ENCODE peak calls at places on chromosome 6, in four cellular contexts. One of them, this sample, is unnamed.

GRCh38 chr6:26124550-26125014 is 37.4 kb downstream of the HFE start:
- DNase-seq in heart right ventricle: no peak
- DNase-seq in dorsolateral prefrontal cortex: no peak
- DNase-seq in tibial artery: no peak
- DNase-seq in this sample: no peak

GRCh38 chr6:149331871-149332270 is 14.4 kb downstream of the TAB2 start:
- DNase-seq in heart right ventricle: no peak
- DNase-seq in dorsolateral prefrontal cortex: no peak
- DNase-seq in tibial artery: no peak
- DNase-seq in this sample: no peak

GRCh38 chr6:169198885-169199284 is 54.8 kb downstream of the THBS2 start:
- DNase-seq in heart right ventricle: no peak
- DNase-seq in dorsolateral prefrontal cortex: no peak
- DNase-seq in tibial artery: no peak
- DNase-seq in this sample: no peak

GRCh38 chr6:152293404-152293803 is 343.8 kb downstream of the SYNE1 start:
- DNase-seq in heart right ventricle: peak; percentile 58
- DNase-seq in dorsolateral prefrontal cortex: no peak
- DNase-seq in tibial artery: no peak
- DNase-seq in this sample: no peak

GRCh38 chr6:2884817-2885216 is 18.3 kb downstream of the SERPINB9 start:
- DNase-seq in heart right ventricle: no peak
- DNase-seq in dorsolateral prefrontal cortex: no peak
- DNase-seq in tibial artery: no peak
- DNase-seq in this sample: no peak

GRCh38 chr6:160439751-160440150 is 91.6 kb downstream of the SLC22A3 start:
- DNase-seq in heart right ventricle: peak; percentile 41
- DNase-seq in dorsolateral prefrontal cortex: no peak
- DNase-seq in tibial artery: no peak
- DNase-seq in this sample: peak; percentile 3

GRCh38 chr6:51814418-51814817 is 273.0 kb downstream of the PKHD1 start:
- DNase-seq in heart right ventricle: no peak
- DNase-seq in dorsolateral prefrontal cortex: no peak
- DNase-seq in tibial artery: no peak
- DNase-seq in this sample: no peak

GRCh38 chr6:34610819-34611477 is 54.8 kb upstream of the SPDEF start:
- DNase-seq in heart right ventricle: no peak
- DNase-seq in dorsolateral prefrontal cortex: no peak
- DNase-seq in tibial artery: no peak
- DNase-seq in this sample: no peak

GRCh38 chr6:90285611-90286381 is 10.8 kb downstream of the BACH2 start:
- DNase-seq in heart right ventricle: peak; percentile 88
- DNase-seq in dorsolateral prefrontal cortex: peak; percentile 81
- DNase-seq in tibial artery: peak; percentile 84
- DNase-seq in this sample: peak; percentile 62

GRCh38 chr6:33837971-33838665 is 34.3 kb upstream of the MLN start:
- DNase-seq in heart right ventricle: no peak
- DNase-seq in dorsolateral prefrontal cortex: no peak
- DNase-seq in tibial artery: no peak
- DNase-seq in this sample: no peak

GRCh38 chr6:51318674-51319073 is 500.0 kb downstream of the TFAP2B start:
- DNase-seq in heart right ventricle: no peak
- DNase-seq in dorsolateral prefrontal cortex: no peak
- DNase-seq in tibial artery: no peak
- DNase-seq in this sample: no peak

GRCh38 chr6:19452495-19452894 is 384.7 kb upstream of the ID4 start:
- DNase-seq in heart right ventricle: no peak
- DNase-seq in dorsolateral prefrontal cortex: no peak
- DNase-seq in tibial artery: no peak
- DNase-seq in this sample: no peak

GRCh38 chr6:25962368-25963127 is at the start of gene TRIM38:
- DNase-seq in heart right ventricle: peak; percentile 90
- DNase-seq in dorsolateral prefrontal cortex: no peak
- DNase-seq in tibial artery: peak; percentile 88
- DNase-seq in this sample: no peak

GRCh38 chr6:167524261-167524660 is 199.4 kb downstream of the TTLL2 start:
- DNase-seq in heart right ventricle: no peak
- DNase-seq in dorsolateral prefrontal cortex: no peak
- DNase-seq in tibial artery: no peak
- DNase-seq in this sample: no peak

GRCh38 chr6:78995946-78996345 is 82.1 kb downstream of the PHIP start:
- DNase-seq in heart right ventricle: no peak
- DNase-seq in dorsolateral prefrontal cortex: no peak
- DNase-seq in tibial artery: no peak
- DNase-seq in this sample: no peak

GRCh38 chr6:1635305-1636010 is 25.7 kb downstream of the FOXC1 start:
- DNase-seq in heart right ventricle: no peak
- DNase-seq in dorsolateral prefrontal cortex: no peak
- DNase-seq in tibial artery: peak; percentile 20
- DNase-seq in this sample: no peak

GRCh38 chr6:15504581-15505350 is 158.1 kb downstream of the DTNBP1 start:
- DNase-seq in heart right ventricle: peak; percentile 73
- DNase-seq in dorsolateral prefrontal cortex: peak; percentile 80
- DNase-seq in tibial artery: peak; percentile 63
- DNase-seq in this sample: peak; percentile 51

GRCh38 chr6:108983151-108983550 is 111.5 kb downstream of the SESN1 start:
- DNase-seq in heart right ventricle: no peak
- DNase-seq in dorsolateral prefrontal cortex: no peak
- DNase-seq in tibial artery: no peak
- DNase-seq in this sample: no peak

GRCh38 chr6:53850527-53850926 is 55.7 kb downstream of the LRRC1 start:
- DNase-seq in heart right ventricle: no peak
- DNase-seq in dorsolateral prefrontal cortex: no peak
- DNase-seq in tibial artery: no peak
- DNase-seq in this sample: no peak

GRCh38 chr6:106250997-106251396 is 74.6 kb downstream of the ATG5 start:
- DNase-seq in heart right ventricle: no peak
- DNase-seq in dorsolateral prefrontal cortex: no peak
- DNase-seq in tibial artery: no peak
- DNase-seq in this sample: no peak

GRCh38 chr6:77650098-77650663 is 2.7 kb upstream of the MEI4 start:
- DNase-seq in heart right ventricle: peak; percentile 16
- DNase-seq in dorsolateral prefrontal cortex: no peak
- DNase-seq in tibial artery: no peak
- DNase-seq in this sample: no peak

GRCh38 chr6:36098253-36098919 is 31.9 kb upstream of the MAPK13 start:
- DNase-seq in heart right ventricle: no peak
- DNase-seq in dorsolateral prefrontal cortex: no peak
- DNase-seq in tibial artery: no peak
- DNase-seq in this sample: no peak

GRCh38 chr6:25010917-25011625 is 75.3 kb upstream of the RIPOR2 start:
- DNase-seq in heart right ventricle: no peak
- DNase-seq in dorsolateral prefrontal cortex: no peak
- DNase-seq in tibial artery: no peak
- DNase-seq in this sample: no peak

GRCh38 chr6:105178110-105178509 is 1.7 kb downstream of the POPDC3 start:
- DNase-seq in heart right ventricle: no peak
- DNase-seq in dorsolateral prefrontal cortex: no peak
- DNase-seq in tibial artery: no peak
- DNase-seq in this sample: no peak

GRCh38 chr6:4403023-4403752 is 267.8 kb upstream of the ECI2 start:
- DNase-seq in heart right ventricle: no peak
- DNase-seq in dorsolateral prefrontal cortex: no peak
- DNase-seq in tibial artery: no peak
- DNase-seq in this sample: no peak

GRCh38 chr6:125198285-125199009 is 44.9 kb downstream of the TPD52L1 start:
- DNase-seq in heart right ventricle: no peak
- DNase-seq in dorsolateral prefrontal cortex: no peak
- DNase-seq in tibial artery: no peak
- DNase-seq in this sample: no peak

GRCh38 chr6:151330130-151330715 is 61.1 kb downstream of the ZBTB2 start:
- DNase-seq in heart right ventricle: no peak
- DNase-seq in dorsolateral prefrontal cortex: no peak
- DNase-seq in tibial artery: no peak
- DNase-seq in this sample: no peak

GRCh38 chr6:81863123-81863522 is 110.6 kb upstream of the TENT5A start:
- DNase-seq in heart right ventricle: no peak
- DNase-seq in dorsolateral prefrontal cortex: no peak
- DNase-seq in tibial artery: no peak
- DNase-seq in this sample: no peak

GRCh38 chr6:31952140-31952805 is 6.4 kb downstream of the CFB start:
- DNase-seq in heart right ventricle: no peak
- DNase-seq in dorsolateral prefrontal cortex: peak; percentile 60
- DNase-seq in tibial artery: peak; percentile 45
- DNase-seq in this sample: no peak

GRCh38 chr6:37920667-37921066 is 101.1 kb downstream of the ZFAND3 start:
- DNase-seq in heart right ventricle: no peak
- DNase-seq in dorsolateral prefrontal cortex: no peak
- DNase-seq in tibial artery: no peak
- DNase-seq in this sample: no peak

GRCh38 chr6:3001773-3002293 is 2.1 kb downstream of the NQO2 start:
- DNase-seq in heart right ventricle: peak; percentile 25
- DNase-seq in dorsolateral prefrontal cortex: no peak
- DNase-seq in tibial artery: peak; percentile 29
- DNase-seq in this sample: no peak

GRCh38 chr6:90286884-90287488 is 9.7 kb downstream of the BACH2 start:
- DNase-seq in heart right ventricle: no peak
- DNase-seq in dorsolateral prefrontal cortex: no peak
- DNase-seq in tibial artery: no peak
- DNase-seq in this sample: no peak

GRCh38 chr6:165844232-165844631 is 181.2 kb upstream of the PDE10A start:
- DNase-seq in heart right ventricle: no peak
- DNase-seq in dorsolateral prefrontal cortex: no peak
- DNase-seq in tibial artery: no peak
- DNase-seq in this sample: no peak

GRCh38 chr6:53879608-53880007 is 84.8 kb downstream of the LRRC1 start:
- DNase-seq in heart right ventricle: no peak
- DNase-seq in dorsolateral prefrontal cortex: no peak
- DNase-seq in tibial artery: no peak
- DNase-seq in this sample: no peak

GRCh38 chr6:97401533-97401932 is 118.5 kb upstream of the MMS22L start:
- DNase-seq in heart right ventricle: peak; percentile 4
- DNase-seq in dorsolateral prefrontal cortex: no peak
- DNase-seq in tibial artery: no peak
- DNase-seq in this sample: no peak

GRCh38 chr6:37059344-37060194 is 54.1 kb downstream of the FGD2 start:
- DNase-seq in heart right ventricle: peak; percentile 46
- DNase-seq in dorsolateral prefrontal cortex: peak; percentile 54
- DNase-seq in tibial artery: peak; percentile 73
- DNase-seq in this sample: peak; percentile 6

GRCh38 chr6:3848380-3848779 is 793 bp upstream of the FAM50B start:
- DNase-seq in heart right ventricle: no peak
- DNase-seq in dorsolateral prefrontal cortex: no peak
- DNase-seq in tibial artery: no peak
- DNase-seq in this sample: no peak

GRCh38 chr6:133621751-133622150 is 267.2 kb upstream of the TCF21 start:
- DNase-seq in heart right ventricle: no peak
- DNase-seq in dorsolateral prefrontal cortex: no peak
- DNase-seq in tibial artery: no peak
- DNase-seq in this sample: no peak

GRCh38 chr6:36327226-36328009 is 9.3 kb downstream of the BNIP5 start:
- DNase-seq in heart right ventricle: no peak
- DNase-seq in dorsolateral prefrontal cortex: no peak
- DNase-seq in tibial artery: no peak
- DNase-seq in this sample: no peak

GRCh38 chr6:112912351-112913101 is 565.4 kb downstream of the RFPL4B start:
- DNase-seq in heart right ventricle: no peak
- DNase-seq in dorsolateral prefrontal cortex: no peak
- DNase-seq in tibial artery: no peak
- DNase-seq in this sample: no peak
- H3K27ac ChIP-seq in heart right ventricle: no peak overlapping the region
- H3K27ac ChIP-seq in dorsolateral prefrontal cortex: no peak overlapping the region
- H3K27ac ChIP-seq in tibial artery: peak overlapping the region; percentile 37
- H3K27ac ChIP-seq in this sample: no peak overlapping the region

DNA sequence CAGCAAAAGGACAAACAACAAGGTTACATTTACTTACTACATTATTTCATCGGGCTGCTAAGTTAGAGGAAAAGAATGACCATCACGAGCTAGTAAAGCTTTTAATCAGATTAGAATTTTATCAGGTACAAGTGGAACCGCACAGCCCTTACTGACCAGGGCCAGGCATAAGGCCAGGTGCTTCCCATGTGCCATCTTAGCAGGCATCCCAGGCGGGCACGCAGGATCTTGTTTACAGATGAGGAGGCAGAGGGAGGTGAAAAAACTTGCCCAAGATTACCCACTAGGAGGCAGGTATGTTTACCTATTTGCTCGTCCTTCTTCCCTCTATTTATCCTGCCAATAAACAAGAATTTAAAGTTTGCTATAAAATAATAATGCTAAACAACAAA is 10.7 kb downstream of the EZR start:
- DNase-seq in heart right ventricle: no peak
- DNase-seq in dorsolateral prefrontal cortex: no peak
- DNase-seq in tibial artery: no peak
- DNase-seq in this sample: no peak
- H3K27ac ChIP-seq in heart right ventricle: no peak overlapping the region
- H3K27ac ChIP-seq in dorsolateral prefrontal cortex: no peak overlapping the region
- H3K27ac ChIP-seq in tibial artery: no peak overlapping the region
- H3K27ac ChIP-seq in this sample: no peak overlapping the region

GRCh38 chr6:29729774-29730328 is 6.6 kb downstream of the HLA-F start:
- DNase-seq in heart right ventricle: no peak
- DNase-seq in dorsolateral prefrontal cortex: no peak
- DNase-seq in tibial artery: no peak
- DNase-seq in this sample: no peak
- H3K27ac ChIP-seq in heart right ventricle: no peak overlapping the region
- H3K27ac ChIP-seq in dorsolateral prefrontal cortex: no peak overlapping the region
- H3K27ac ChIP-seq in tibial artery: no peak overlapping the region
- H3K27ac ChIP-seq in this sample: no peak overlapping the region

GRCh38 chr6:93678841-93679454 is 259.6 kb upstream of the EPHA7 start:
- DNase-seq in heart right ventricle: no peak
- DNase-seq in dorsolateral prefrontal cortex: no peak
- DNase-seq in tibial artery: no peak
- DNase-seq in this sample: no peak
- H3K27ac ChIP-seq in heart right ventricle: no peak overlapping the region
- H3K27ac ChIP-seq in dorsolateral prefrontal cortex: no peak overlapping the region
- H3K27ac ChIP-seq in tibial artery: no peak overlapping the region
- H3K27ac ChIP-seq in this sample: no peak overlapping the region

GRCh38 chr6:62746161-62746560 is 460.1 kb upstream of the KHDRBS2 start:
- DNase-seq in heart right ventricle: no peak
- DNase-seq in dorsolateral prefrontal cortex: no peak
- DNase-seq in tibial artery: no peak
- DNase-seq in this sample: no peak
- H3K27ac ChIP-seq in heart right ventricle: no peak overlapping the region
- H3K27ac ChIP-seq in dorsolateral prefrontal cortex: peak overlapping the region; percentile 86
- H3K27ac ChIP-seq in tibial artery: no peak overlapping the region
- H3K27ac ChIP-seq in this sample: no peak overlapping the region

DNA sequence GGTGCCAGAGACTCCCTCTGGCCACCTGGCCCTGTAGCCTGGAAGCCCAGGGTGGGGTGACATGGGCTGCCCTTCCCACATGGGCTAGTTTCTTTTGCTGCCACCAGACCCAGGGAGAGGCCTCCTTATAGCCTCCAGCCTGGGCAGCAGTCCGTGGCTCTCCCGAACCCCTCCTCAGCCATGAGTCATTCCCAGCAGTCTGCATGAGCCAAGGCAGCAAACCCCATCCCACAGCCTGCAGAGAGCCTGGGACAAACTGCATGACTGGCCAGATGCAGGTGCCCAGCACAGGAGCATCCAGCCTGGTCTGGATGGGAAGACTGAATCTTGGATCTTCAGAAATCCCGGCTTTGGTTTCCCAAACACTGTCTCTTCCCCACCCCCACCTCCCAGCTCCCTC is 75.7 kb downstream of the MRPL14 start:
- DNase-seq in heart right ventricle: no peak
- DNase-seq in dorsolateral prefrontal cortex: no peak
- DNase-seq in tibial artery: no peak
- DNase-seq in this sample: no peak
- H3K27ac ChIP-seq in heart right ventricle: peak overlapping the region; percentile 31
- H3K27ac ChIP-seq in dorsolateral prefrontal cortex: no peak overlapping the region
- H3K27ac ChIP-seq in tibial artery: peak overlapping the region; percentile 4
- H3K27ac ChIP-seq in this sample: no peak overlapping the region

GRCh38 chr6:30554404-30554803 is 1.9 kb downstream of the GNL1 start:
- DNase-seq in heart right ventricle: no peak
- DNase-seq in dorsolateral prefrontal cortex: no peak
- DNase-seq in tibial artery: no peak
- DNase-seq in this sample: no peak
- H3K27ac ChIP-seq in heart right ventricle: no peak overlapping the region
- H3K27ac ChIP-seq in dorsolateral prefrontal cortex: no peak overlapping the region
- H3K27ac ChIP-seq in tibial artery: peak overlapping the region; percentile 98
- H3K27ac ChIP-seq in this sample: no peak overlapping the region

This sample was measured in caudate nucleus.